ENCODE peak calls at places on chromosomes 12 and 14, in eight cellular contexts. P is right cardiac atrium; U is K562; E is HEK293T; C is NCI-H1436; Q is foreskin fibroblast; K is stimulated activated CD4-positive, alpha-beta T cell treated with anti-CD3 and anti-CD28 coated beads, Interleukin-12 subunit alpha, Interleukin-12 subunit beta, amount 100 ng/mL, for 4 hours; Z is NCI-H2171 treated with DMSO at 0.1 percent for 48 hours. D is an unnamed sample.

GRCh38 chr12:78725951-78726550 is 138.5 kb upstream of the SYT1 start:
- DNase-seq in P (no peak), U (no peak), E (no peak), C (peak; percentile 31), Q (no peak), K (no peak), Z (no peak), D (no peak)

GRCh38 chr12:6965026-6965661 is 5.3 kb downstream of the PHB2 start:
- DNase-seq in P (peak; percentile 93), U (peak; percentile 91), E (peak; percentile 81), C (peak; percentile 80), Q (peak; percentile 80), K (peak; percentile 86), Z (peak; percentile 100), D (peak; percentile 91)

GRCh38 chr14:31880935-31881334 is 196.2 kb upstream of the ARHGAP5 start:
- DNase-seq in P (no peak), U (no peak), E (no peak), C (no peak), Q (peak; percentile 91), K (no peak), Z (no peak), D (no peak)

GRCh38 chr12:19643635-19644034 is 204.3 kb downstream of the AEBP2 start:
- DNase-seq in P (no peak), U (peak; percentile 3), E (peak; percentile 23), C (no peak), Q (peak; percentile 26), K (no peak), Z (peak; percentile 31), D (no peak)

GRCh38 chr12:2451025-2451424 is 343.7 kb upstream of the FKBP4 start:
- DNase-seq in P (no peak), U (no peak), E (no peak), C (no peak), Q (no peak), K (no peak), Z (no peak), D (no peak)

GRCh38 chr14:68685419-68686211 is 107.3 kb downstream of the ZFP36L1 start:
- DNase-seq in P (no peak), U (peak; percentile 20), E (no peak), C (no peak), Q (no peak), K (peak; percentile 52), Z (no peak), D (no peak)

GRCh38 chr12:38586652-38587219 is 270.2 kb downstream of the ALG10B start:
- DNase-seq in P (no peak), U (no peak), E (no peak), C (no peak), Q (no peak), K (no peak), Z (no peak), D (no peak)

GRCh38 chr14:54226558-54226957 is 170.2 kb upstream of the CDKN3 start:
- DNase-seq in P (no peak), U (no peak), E (no peak), C (no peak), Q (no peak), K (no peak), Z (no peak), D (no peak)

GRCh38 chr12:77190022-77190421 is 124.7 kb upstream of the E2F7 start:
- DNase-seq in P (no peak), U (no peak), E (no peak), C (no peak), Q (peak; percentile 91), K (no peak), Z (no peak), D (no peak)

GRCh38 chr12:110641512-110641911 is 27.6 kb downstream of the TCTN1 start:
- DNase-seq in P (peak; percentile 62), U (peak; percentile 65), E (peak; percentile 18), C (no peak), Q (no peak), K (no peak), Z (peak; percentile 53), D (no peak)

GRCh38 chr12:104524026-104524425 is 67.3 kb downstream of the CHST11 start:
- DNase-seq in P (no peak), U (no peak), E (no peak), C (no peak), Q (peak; percentile 8), K (no peak), Z (peak; percentile 51), D (no peak)

GRCh38 chr12:109027767-109028166 is 6.9 kb upstream of the SVOP start:
- DNase-seq in P (no peak), U (no peak), E (no peak), C (no peak), Q (peak; percentile 9), K (no peak), Z (no peak), D (no peak)

GRCh38 chr12:82047480-82047879 is 288.3 kb upstream of the PPFIA2 start:
- DNase-seq in P (no peak), U (no peak), E (no peak), C (no peak), Q (no peak), K (no peak), Z (peak; percentile 70), D (no peak)

GRCh38 chr14:95123895-95124579 is 33.3 kb downstream of the DICER1 start:
- DNase-seq in P (peak; percentile 55), U (no peak), E (no peak), C (peak; percentile 12), Q (no peak), K (no peak), Z (no peak), D (no peak)

GRCh38 chr14:23727566-23728335 is 91.6 kb downstream of the DHRS2 start:
- DNase-seq in P (no peak), U (peak; percentile 39), E (peak; percentile 58), C (peak; percentile 5), Q (peak; percentile 26), K (no peak), Z (peak; percentile 55), D (peak; percentile 56)

GRCh38 chr12:34287986-34288962 is 266.0 kb downstream of the ALG10 start:
- DNase-seq in P (no peak), U (no peak), E (no peak), C (no peak), Q (no peak), K (no peak), Z (no peak), D (no peak)

GRCh38 chr12:16076553-16076952 is 165.4 kb downstream of the DERA start:
- DNase-seq in P (no peak), U (no peak), E (peak; percentile 32), C (peak; percentile 52), Q (peak; percentile 3), K (no peak), Z (peak; percentile 34), D (peak; percentile 14)

GRCh38 chr12:19105468-19105867 is 24.1 kb upstream of the PLEKHA5 start:
- DNase-seq in P (no peak), U (no peak), E (no peak), C (peak; percentile 16), Q (no peak), K (no peak), Z (no peak), D (no peak)

GRCh38 chr12:116677202-116677651 is 60.6 kb downstream of the SPRING1 start:
- DNase-seq in P (no peak), U (no peak), E (no peak), C (no peak), Q (no peak), K (no peak), Z (no peak), D (no peak)

GRCh38 chr12:94225924-94226630 is 77.7 kb downstream of the PLXNC1 start:
- DNase-seq in P (no peak), U (no peak), E (no peak), C (no peak), Q (no peak), K (no peak), Z (no peak), D (no peak)

GRCh38 chr12:117790198-117790597 is 178.6 kb downstream of the KSR2 start:
- DNase-seq in P (no peak), U (no peak), E (no peak), C (no peak), Q (no peak), K (no peak), Z (no peak), D (no peak)

GRCh38 chr12:39125580-39125979 is 220.2 kb upstream of the CPNE8 start:
- DNase-seq in P (no peak), U (no peak), E (no peak), C (no peak), Q (no peak), K (no peak), Z (no peak), D (no peak)

GRCh38 chr14:100972134-100972905 is 68.8 kb upstream of the RTL1 start:
- DNase-seq in P (no peak), U (no peak), E (no peak), C (no peak), Q (no peak), K (no peak), Z (no peak), D (no peak)

D was measured in erythroblast.